ENCODE peak calls at places on chromosomes 2 and 18, in seven cellular contexts. One of them, this sample, is unnamed.

GRCh38 chr2:62587616-62588015 is 81.6 kb upstream of the TMEM17 start:
- DNase-seq in stromal cell of bone marrow: no peak
- DNase-seq in HT1080: no peak
- DNase-seq in dermis microvascular lymphatic vessel endothelial cell: no peak
- DNase-seq in GM12891: no peak
- DNase-seq in NCI-H510A: no peak
- DNase-seq in HFFc6: no peak
- DNase-seq in this sample: no peak

GRCh38 chr2:59622599-59623308 is 930.7 kb downstream of the BCL11A start:
- DNase-seq in stromal cell of bone marrow: no peak
- DNase-seq in HT1080: no peak
- DNase-seq in dermis microvascular lymphatic vessel endothelial cell: no peak
- DNase-seq in GM12891: no peak
- DNase-seq in NCI-H510A: no peak
- DNase-seq in HFFc6: no peak
- DNase-seq in this sample: no peak

GRCh38 chr2:129462967-129463366 is 516.5 kb upstream of the RAB6C start:
- DNase-seq in stromal cell of bone marrow: no peak
- DNase-seq in HT1080: no peak
- DNase-seq in dermis microvascular lymphatic vessel endothelial cell: no peak
- DNase-seq in GM12891: no peak
- DNase-seq in NCI-H510A: no peak
- DNase-seq in HFFc6: no peak
- DNase-seq in this sample: no peak

GRCh38 chr2:159635006-159635746 is 18.8 kb upstream of the BAZ2B start:
- DNase-seq in stromal cell of bone marrow: no peak
- DNase-seq in HT1080: no peak
- DNase-seq in dermis microvascular lymphatic vessel endothelial cell: no peak
- DNase-seq in GM12891: no peak
- DNase-seq in NCI-H510A: no peak
- DNase-seq in HFFc6: no peak
- DNase-seq in this sample: peak; percentile 43

GRCh38 chr2:219737270-219737691 is 109.9 kb downstream of the SLC4A3 start:
- DNase-seq in stromal cell of bone marrow: no peak
- DNase-seq in HT1080: no peak
- DNase-seq in dermis microvascular lymphatic vessel endothelial cell: no peak
- DNase-seq in GM12891: no peak
- DNase-seq in NCI-H510A: peak; percentile 2
- DNase-seq in HFFc6: peak; percentile 20
- DNase-seq in this sample: peak; percentile 38

GRCh38 chr2:127149384-127149783 is 42.4 kb upstream of the BIN1 start:
- DNase-seq in stromal cell of bone marrow: peak; percentile 88
- DNase-seq in HT1080: peak; percentile 96
- DNase-seq in dermis microvascular lymphatic vessel endothelial cell: peak; percentile 85
- DNase-seq in GM12891: no peak
- DNase-seq in NCI-H510A: no peak
- DNase-seq in HFFc6: peak; percentile 97
- DNase-seq in this sample: peak; percentile 84

GRCh38 chr18:50182516-50182915 is 12.4 kb downstream of the MYO5B start:
- DNase-seq in stromal cell of bone marrow: no peak
- DNase-seq in HT1080: no peak
- DNase-seq in dermis microvascular lymphatic vessel endothelial cell: no peak
- DNase-seq in GM12891: no peak
- DNase-seq in NCI-H510A: no peak
- DNase-seq in HFFc6: no peak
- DNase-seq in this sample: no peak

GRCh38 chr2:46058140-46058539 is 239.1 kb upstream of the EPAS1 start:
- DNase-seq in stromal cell of bone marrow: no peak
- DNase-seq in HT1080: no peak
- DNase-seq in dermis microvascular lymphatic vessel endothelial cell: peak; percentile 78
- DNase-seq in GM12891: no peak
- DNase-seq in NCI-H510A: no peak
- DNase-seq in HFFc6: no peak
- DNase-seq in this sample: no peak

GRCh38 chr2:85705680-85706039 is 11.5 kb downstream of the GNLY start:
- DNase-seq in stromal cell of bone marrow: peak; percentile 91
- DNase-seq in HT1080: peak; percentile 74
- DNase-seq in dermis microvascular lymphatic vessel endothelial cell: peak; percentile 42
- DNase-seq in GM12891: no peak
- DNase-seq in NCI-H510A: peak; percentile 32
- DNase-seq in HFFc6: peak; percentile 65
- DNase-seq in this sample: no peak

GRCh38 chr18:23855721-23856120 is 158.8 kb upstream of the TTC39C start:
- DNase-seq in stromal cell of bone marrow: no peak
- DNase-seq in HT1080: no peak
- DNase-seq in dermis microvascular lymphatic vessel endothelial cell: no peak
- DNase-seq in GM12891: no peak
- DNase-seq in NCI-H510A: no peak
- DNase-seq in HFFc6: no peak
- DNase-seq in this sample: no peak

GRCh38 chr2:105439130-105439529 is 40.3 kb upstream of the FHL2 start:
- DNase-seq in stromal cell of bone marrow: no peak
- DNase-seq in HT1080: no peak
- DNase-seq in dermis microvascular lymphatic vessel endothelial cell: no peak
- DNase-seq in GM12891: no peak
- DNase-seq in NCI-H510A: no peak
- DNase-seq in HFFc6: no peak
- DNase-seq in this sample: peak; percentile 11

GRCh38 chr2:238640486-238640885 is 207.4 kb upstream of the TWIST2 start:
- DNase-seq in stromal cell of bone marrow: no peak
- DNase-seq in HT1080: no peak
- DNase-seq in dermis microvascular lymphatic vessel endothelial cell: no peak
- DNase-seq in GM12891: no peak
- DNase-seq in NCI-H510A: no peak
- DNase-seq in HFFc6: no peak
- DNase-seq in this sample: no peak

GRCh38 chr18:45006934-45007333 is 326.2 kb downstream of the SETBP1 start:
- DNase-seq in stromal cell of bone marrow: no peak
- DNase-seq in HT1080: no peak
- DNase-seq in dermis microvascular lymphatic vessel endothelial cell: no peak
- DNase-seq in GM12891: no peak
- DNase-seq in NCI-H510A: no peak
- DNase-seq in HFFc6: peak; percentile 22
- DNase-seq in this sample: no peak

GRCh38 chr2:168620554-168620953 is 164.5 kb downstream of the CERS6 start:
- DNase-seq in stromal cell of bone marrow: no peak
- DNase-seq in HT1080: no peak
- DNase-seq in dermis microvascular lymphatic vessel endothelial cell: no peak
- DNase-seq in GM12891: no peak
- DNase-seq in NCI-H510A: no peak
- DNase-seq in HFFc6: no peak
- DNase-seq in this sample: no peak

GRCh38 chr2:38037757-38038615 is 38.0 kb downstream of the CYP1B1 start:
- DNase-seq in stromal cell of bone marrow: peak; percentile 69
- DNase-seq in HT1080: no peak
- DNase-seq in dermis microvascular lymphatic vessel endothelial cell: no peak
- DNase-seq in GM12891: peak; percentile 11
- DNase-seq in NCI-H510A: peak; percentile 18
- DNase-seq in HFFc6: no peak
- DNase-seq in this sample: peak; percentile 86

GRCh38 chr2:26997394-26997793 is 27.0 kb downstream of the MAPRE3 start:
- DNase-seq in stromal cell of bone marrow: no peak
- DNase-seq in HT1080: no peak
- DNase-seq in dermis microvascular lymphatic vessel endothelial cell: no peak
- DNase-seq in GM12891: no peak
- DNase-seq in NCI-H510A: no peak
- DNase-seq in HFFc6: no peak
- DNase-seq in this sample: no peak

GRCh38 chr2:190684941-190685340 is 36.1 kb downstream of the NAB1 start:
- DNase-seq in stromal cell of bone marrow: no peak
- DNase-seq in HT1080: no peak
- DNase-seq in dermis microvascular lymphatic vessel endothelial cell: no peak
- DNase-seq in GM12891: no peak
- DNase-seq in NCI-H510A: no peak
- DNase-seq in HFFc6: no peak
- DNase-seq in this sample: no peak

GRCh38 chr18:26540041-26540628 is 8.2 kb downstream of the KCTD1 start:
- DNase-seq in stromal cell of bone marrow: no peak
- DNase-seq in HT1080: peak; percentile 11
- DNase-seq in dermis microvascular lymphatic vessel endothelial cell: no peak
- DNase-seq in GM12891: no peak
- DNase-seq in NCI-H510A: no peak
- DNase-seq in HFFc6: peak; percentile 68
- DNase-seq in this sample: peak; percentile 38

GRCh38 chr2:218043701-218044109 is 25.3 kb upstream of the RUFY4 start:
- DNase-seq in stromal cell of bone marrow: no peak
- DNase-seq in HT1080: no peak
- DNase-seq in dermis microvascular lymphatic vessel endothelial cell: no peak
- DNase-seq in GM12891: no peak
- DNase-seq in NCI-H510A: no peak
- DNase-seq in HFFc6: no peak
- DNase-seq in this sample: no peak

GRCh38 chr2:32626591-32627221 is 1.1 kb upstream of the TTC27 start:
- DNase-seq in stromal cell of bone marrow: no peak
- DNase-seq in HT1080: no peak
- DNase-seq in dermis microvascular lymphatic vessel endothelial cell: no peak
- DNase-seq in GM12891: no peak
- DNase-seq in NCI-H510A: no peak
- DNase-seq in HFFc6: no peak
- DNase-seq in this sample: no peak

GRCh38 chr2:8524388-8524787 is 157.5 kb upstream of the ID2 start:
- DNase-seq in stromal cell of bone marrow: no peak
- DNase-seq in HT1080: no peak
- DNase-seq in dermis microvascular lymphatic vessel endothelial cell: no peak
- DNase-seq in GM12891: no peak
- DNase-seq in NCI-H510A: no peak
- DNase-seq in HFFc6: no peak
- DNase-seq in this sample: no peak

GRCh38 chr2:166494140-166494544 is at the start of gene SCN7A:
- DNase-seq in stromal cell of bone marrow: peak; percentile 8
- DNase-seq in HT1080: no peak
- DNase-seq in dermis microvascular lymphatic vessel endothelial cell: no peak
- DNase-seq in GM12891: no peak
- DNase-seq in NCI-H510A: peak; percentile 68
- DNase-seq in HFFc6: no peak
- DNase-seq in this sample: peak; percentile 60

GRCh38 chr18:56711706-56712445 is 60.7 kb downstream of the WDR7 start:
- DNase-seq in stromal cell of bone marrow: peak; percentile 73
- DNase-seq in HT1080: no peak
- DNase-seq in dermis microvascular lymphatic vessel endothelial cell: no peak
- DNase-seq in GM12891: no peak
- DNase-seq in NCI-H510A: no peak
- DNase-seq in HFFc6: no peak
- DNase-seq in this sample: no peak

GRCh38 chr2:214410918-214411554 is at the start of gene VWC2L:
- DNase-seq in stromal cell of bone marrow: peak; percentile 50
- DNase-seq in HT1080: peak; percentile 74
- DNase-seq in dermis microvascular lymphatic vessel endothelial cell: peak; percentile 48
- DNase-seq in GM12891: no peak
- DNase-seq in NCI-H510A: peak; percentile 18
- DNase-seq in HFFc6: peak; percentile 52
- DNase-seq in this sample: peak; percentile 78

GRCh38 chr18:8942021-8942908 is 160.2 kb upstream of the NDUFV2 start:
- DNase-seq in stromal cell of bone marrow: no peak
- DNase-seq in HT1080: no peak
- DNase-seq in dermis microvascular lymphatic vessel endothelial cell: no peak
- DNase-seq in GM12891: no peak
- DNase-seq in NCI-H510A: no peak
- DNase-seq in HFFc6: no peak
- DNase-seq in this sample: no peak

GRCh38 chr2:237223208-237223861 is 137.6 kb downstream of the COPS8 start:
- DNase-seq in stromal cell of bone marrow: peak; percentile 99
- DNase-seq in HT1080: peak; percentile 90
- DNase-seq in dermis microvascular lymphatic vessel endothelial cell: peak; percentile 46
- DNase-seq in GM12891: no peak
- DNase-seq in NCI-H510A: no peak
- DNase-seq in HFFc6: peak; percentile 93
- DNase-seq in this sample: no peak

This sample was measured in cardiac muscle cell.